ENCODE peak calls at places on chromosomes 11 and 22, in six cellular contexts. Z, U, E, H, X and T are unnamed samples.

GRCh38 chr11:64390558-64390957 is 31.6 kb downstream of the RPS6KA4 start:
- DNase-seq in X (no peak), U (peak; percentile 52), Z (no peak), E (no peak), H (no peak), T (no peak)

GRCh38 chr11:46342237-46342636 is 5.0 kb upstream of the DGKZ start:
- DNase-seq in E (no peak), X (no peak), Z (peak; percentile 36), U (peak; percentile 53), H (no peak), T (no peak)

GRCh38 chr11:48103621-48104561 is 112.7 kb upstream of the OR4B1 start:
- DNase-seq in U (no peak), E (peak; percentile 39), H (peak; percentile 32), Z (no peak), X (no peak), T (peak; percentile 79)

GRCh38 chr11:69205125-69205928 is 49.6 kb downstream of the SMIM38 start:
- DNase-seq in H (no peak), E (no peak), U (peak; percentile 52), Z (no peak), X (peak; percentile 39), T (no peak)

GRCh38 chr22:49212002-49212401 is 615.7 kb downstream of the BRD1 start:
- DNase-seq in E (no peak), Z (no peak), H (no peak), U (no peak), X (no peak), T (no peak)

GRCh38 chr11:79013509-79013908 is 427.3 kb downstream of the TENM4 start:
- DNase-seq in E (no peak), H (peak; percentile 18), Z (peak; percentile 19), X (no peak), U (no peak), T (no peak)

GRCh38 chr11:126328444-126328843 is 24.6 kb downstream of the DCPS start:
- DNase-seq in H (no peak), X (no peak), U (no peak), E (no peak), Z (no peak), T (no peak)

GRCh38 chr11:126319374-126319740 is 15.5 kb downstream of the DCPS start:
- DNase-seq in Z (no peak), X (no peak), H (no peak), U (no peak), E (no peak), T (no peak)

GRCh38 chr11:73538381-73538872 is 59.5 kb downstream of the FAM168A start:
- DNase-seq in U (peak; percentile 47), H (no peak), E (no peak), X (no peak), Z (no peak), T (no peak)

GRCh38 chr11:119505861-119506260 is 82.9 kb upstream of the THY1 start:
- DNase-seq in U (no peak), X (no peak), H (no peak), E (no peak), Z (no peak), T (no peak)

GRCh38 chr22:26174280-26174679 is 5.0 kb downstream of the SEZ6L start:
- DNase-seq in U (peak; percentile 56), H (peak; percentile 1), Z (no peak), X (no peak), E (no peak), T (no peak)

GRCh38 chr11:119759324-119759723 is 30.3 kb upstream of the NECTIN1 start:
- DNase-seq in H (peak; percentile 65), U (peak; percentile 94), E (peak; percentile 47), X (no peak), Z (peak; percentile 43), T (peak; percentile 29)

GRCh38 chr11:64342869-64343739 is 3.1 kb downstream of the CCDC88B start:
- DNase-seq in E (no peak), Z (no peak), X (no peak), H (no peak), U (peak; percentile 47), T (no peak)

GRCh38 chr11:110305169-110306018 is 9.0 kb upstream of the RDX start:
- DNase-seq in X (no peak), Z (no peak), H (peak; percentile 98), U (no peak), E (peak; percentile 44), T (no peak)

GRCh38 chr11:87030458-87031054 is 7.2 kb upstream of the TMEM135 start:
- DNase-seq in Z (no peak), E (no peak), U (no peak), H (peak; percentile 15), X (no peak), T (no peak)

GRCh38 chr22:49765091-49765771 is 62.4 kb downstream of the BRD1 start:
- DNase-seq in H (no peak), E (no peak), X (peak; percentile 35), Z (no peak), U (peak; percentile 37), T (no peak)

GRCh38 chr11:12540913-12541587 is 133.2 kb upstream of the TEAD1 start:
- DNase-seq in U (peak; percentile 95), E (no peak), H (peak; percentile 29), X (no peak), Z (peak; percentile 75), T (peak; percentile 38)

GRCh38 chr11:128734439-128735224 is 40.8 kb downstream of the FLI1 start:
- DNase-seq in U (no peak), H (no peak), Z (no peak), E (no peak), X (no peak), T (no peak)

GRCh38 chr22:33884829-33885228 is 35.4 kb downstream of the LARGE1 start:
- DNase-seq in X (no peak), U (no peak), E (no peak), H (no peak), Z (no peak), T (no peak)

GRCh38 chr11:31646206-31646605 is 136.6 kb downstream of the ELP4 start:
- DNase-seq in H (no peak), E (no peak), X (no peak), Z (no peak), U (no peak), T (no peak)

GRCh38 chr11:1261241-1262071 is 38.6 kb downstream of the MUC5B start:
- DNase-seq in H (no peak), Z (no peak), X (no peak), U (no peak), E (no peak), T (no peak)
- H3K4me3 ChIP-seq in H (peak overlapping the region; percentile 58), Z (no peak overlapping the region), X (no peak overlapping the region), U (no peak overlapping the region), E (no peak overlapping the region), T (no peak overlapping the region)

DNA sequence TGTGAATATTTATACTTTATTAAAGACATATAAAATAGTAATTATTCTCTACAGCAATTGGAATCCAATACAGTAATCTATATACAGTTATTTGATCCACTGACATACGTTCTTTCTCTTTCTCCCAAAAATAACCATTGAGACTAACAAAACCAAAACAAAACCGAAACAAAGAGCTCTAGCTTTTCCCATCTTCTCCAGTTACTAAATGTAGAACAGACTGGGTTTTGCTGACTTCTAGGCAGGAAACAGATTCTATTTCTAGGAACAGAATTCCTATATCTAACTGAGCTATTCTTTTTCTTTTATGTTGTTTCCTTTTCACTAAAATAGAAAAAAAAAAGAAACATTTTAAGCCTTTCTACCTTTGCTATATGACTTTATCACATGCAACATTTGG is 80.1 kb downstream of the PACS1 start:
- DNase-seq in E (no peak), Z (peak; percentile 12), X (no peak), H (no peak), U (peak; percentile 77), T (no peak)
- H3K4me3 ChIP-seq in E (no peak overlapping the region), Z (peak overlapping the region; percentile 7), X (no peak overlapping the region), H (no peak overlapping the region), U (no peak overlapping the region), T (no peak overlapping the region)

DNA sequence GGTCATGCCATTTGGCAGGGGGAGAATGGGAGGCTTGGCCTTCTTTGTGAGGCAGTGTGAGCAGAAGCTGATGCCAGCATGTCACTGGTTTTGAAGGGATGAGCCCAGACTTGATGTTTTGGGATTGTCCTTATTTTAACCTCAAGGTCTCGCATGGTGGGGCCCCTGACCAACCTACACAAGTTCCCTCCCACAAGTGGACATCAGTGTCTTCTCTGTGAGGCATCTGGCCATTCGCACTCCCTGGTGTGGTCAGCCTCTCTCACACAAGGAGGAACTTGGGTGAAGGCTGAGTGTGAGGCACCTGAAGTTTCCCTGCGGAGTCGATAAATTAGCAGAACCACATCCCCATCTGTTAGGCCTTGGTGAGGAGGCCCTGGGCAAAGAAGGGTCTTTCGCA is 59.8 kb downstream of the TIMP3 start:
- DNase-seq in Z (peak; percentile 12), X (no peak), H (no peak), U (no peak), E (no peak), T (no peak)
- H3K4me3 ChIP-seq in Z (no peak overlapping the region), X (no peak overlapping the region), H (no peak overlapping the region), U (no peak overlapping the region), E (no peak overlapping the region), T (no peak overlapping the region)

GRCh38 chr22:37419370-37419915 is 7.8 kb downstream of the ELFN2 start:
- DNase-seq in E (no peak), U (no peak), X (no peak), H (no peak), Z (no peak), T (no peak)
- H3K4me3 ChIP-seq in E (no peak overlapping the region), U (peak overlapping the region; percentile 47), X (no peak overlapping the region), H (peak overlapping the region; percentile 82), Z (no peak overlapping the region), T (peak overlapping the region; percentile 36)

GRCh38 chr22:39293766-39294368 is 25.6 kb downstream of the RPL3 start:
- DNase-seq in E (no peak), U (peak; percentile 32), X (no peak), H (peak; percentile 37), Z (no peak), T (no peak)
- H3K4me3 ChIP-seq in E (no peak overlapping the region), U (no peak overlapping the region), X (no peak overlapping the region), H (no peak overlapping the region), Z (no peak overlapping the region), T (no peak overlapping the region)

GRCh38 chr22:41368543-41368817 is 13.3 kb upstream of the TEF start:
- DNase-seq in Z (no peak), U (peak; percentile 50), X (no peak), E (no peak), H (no peak), T (no peak)
- H3K4me3 ChIP-seq in Z (no peak overlapping the region), U (no peak overlapping the region), X (no peak overlapping the region), E (peak overlapping the region; percentile 47), H (no peak overlapping the region), T (no peak overlapping the region)

GRCh38 chr11:92224394-92225205 is at the start of gene FAT3:
- DNase-seq in H (no peak), E (peak; percentile 46), X (no peak), U (peak; percentile 92), Z (peak; percentile 70), T (no peak)
- H3K4me3 ChIP-seq in H (no peak within 1 kb of the TSS), E (peak within 1 kb of the TSS; percentile 68), X (no peak within 1 kb of the TSS), U (peak within 1 kb of the TSS; percentile 62), Z (peak within 1 kb of the TSS; percentile 59), T (peak within 1 kb of the TSS; percentile 44)

GRCh38 chr22:17119481-17120202 is 1.5 kb downstream of the TMEM121B start:
- DNase-seq in Z (peak; percentile 17), H (peak; percentile 3), X (peak; percentile 43), E (no peak), U (peak; percentile 69), T (no peak)
- H3K4me3 ChIP-seq in Z (no peak overlapping the region), H (no peak overlapping the region), X (no peak overlapping the region), E (no peak overlapping the region), U (no peak overlapping the region), T (no peak overlapping the region)